ENCODE peak calls at places on chromosomes 11 and 22, in eight cellular contexts. V is BE2C, E is cardiac muscle cell, P is HCT116, D is Panc1, K is right atrium auricular region, U is uterus, C is astrocyte of the spinal cord. Q is an unnamed sample.

GRCh38 chr11:74896311-74896710 is 52.6 kb downstream of the XRRA1 start:
- DNase-seq in V (no peak), E (no peak), P (no peak), D (no peak), K (no peak), U (no peak), C (no peak), Q (no peak)

GRCh38 chr11:128643661-128644060 is 50.2 kb upstream of the FLI1 start:
- DNase-seq in V (no peak), E (no peak), P (no peak), D (no peak), K (no peak), U (no peak), C (no peak), Q (no peak)

GRCh38 chr22:47352920-47353700 is 590.7 kb downstream of the TBC1D22A start:
- DNase-seq in V (no peak), E (no peak), P (no peak), D (no peak), K (peak), U (no peak), C (no peak), Q (no peak)

GRCh38 chr11:133934599-133935550 is 21.9 kb downstream of the IGSF9B start:
- DNase-seq in V (peak), E (peak), P (peak), D (no peak), K (peak), U (no peak), C (no peak), Q (no peak)

GRCh38 chr11:856397-856796 is 13.7 kb downstream of the TSPAN4 start:
- DNase-seq in V (no peak), E (no peak), P (no peak), D (no peak), K (no peak), U (no peak), C (no peak), Q (no peak)

GRCh38 chr11:127003260-127003981 is 2.9 kb upstream of the KIRREL3 start:
- DNase-seq in V (peak), E (no peak), P (no peak), D (no peak), K (no peak), U (no peak), C (peak), Q (no peak)

GRCh38 chr11:58616594-58616993 is 5.9 kb upstream of the CNTF start:
- DNase-seq in V (no peak), E (peak), P (no peak), D (no peak), K (peak), U (peak), C (peak), Q (no peak)

GRCh38 chr11:118287006-118287405 is 17.5 kb upstream of the CD3E start:
- DNase-seq in V (no peak), E (peak), P (no peak), D (no peak), K (no peak), U (no peak), C (peak), Q (no peak)

GRCh38 chr11:70532066-70532440 is 133.7 kb downstream of the CTTN start:
- DNase-seq in V (no peak), E (no peak), P (no peak), D (no peak), K (no peak), U (no peak), C (no peak), Q (no peak)

GRCh38 chr22:32717337-32718240 is 83.9 kb upstream of the TIMP3 start:
- DNase-seq in V (no peak), E (peak), P (no peak), D (no peak), K (no peak), U (no peak), C (no peak), Q (no peak)

DNA sequence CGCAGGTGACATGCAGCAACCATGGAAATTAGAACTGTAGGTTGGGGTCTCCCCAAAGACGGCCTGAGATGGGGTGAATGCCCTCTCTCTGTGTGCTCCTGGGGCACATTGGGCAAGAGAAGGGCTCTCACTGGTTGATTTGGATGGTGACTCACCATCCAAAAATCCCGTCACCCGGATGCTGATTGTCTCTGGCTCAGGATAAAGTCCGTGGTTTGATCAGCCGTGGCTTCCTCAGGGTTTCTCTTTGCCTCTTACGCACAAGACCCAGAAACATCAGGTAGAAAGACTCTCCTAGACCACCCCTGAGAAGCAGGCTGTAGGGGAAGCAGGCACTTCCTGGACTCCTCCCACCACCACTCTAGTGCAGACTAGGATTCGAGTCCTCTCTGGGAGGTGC is 176.1 kb upstream of the NCAM1 start:
- DNase-seq in V (no peak), E (peak), P (no peak), D (no peak), K (peak), U (peak), C (peak), Q (no peak)
- H3K4me3 ChIP-seq in V (peak), E (no peak), P (no peak), D (no peak), K (peak), U (no peak), C (no peak), Q (no peak)

GRCh38 chr11:25961539-25961938 is 370.4 kb upstream of the ANO3 start:
- DNase-seq in V (no peak), E (no peak), P (no peak), D (no peak), K (no peak), U (no peak), C (no peak), Q (no peak)
- TF ChIP-seq CTCF in V (peak), E (no peak), P (no peak), D (peak), K (no peak), U (no peak), C (no peak), Q (no peak)

DNA sequence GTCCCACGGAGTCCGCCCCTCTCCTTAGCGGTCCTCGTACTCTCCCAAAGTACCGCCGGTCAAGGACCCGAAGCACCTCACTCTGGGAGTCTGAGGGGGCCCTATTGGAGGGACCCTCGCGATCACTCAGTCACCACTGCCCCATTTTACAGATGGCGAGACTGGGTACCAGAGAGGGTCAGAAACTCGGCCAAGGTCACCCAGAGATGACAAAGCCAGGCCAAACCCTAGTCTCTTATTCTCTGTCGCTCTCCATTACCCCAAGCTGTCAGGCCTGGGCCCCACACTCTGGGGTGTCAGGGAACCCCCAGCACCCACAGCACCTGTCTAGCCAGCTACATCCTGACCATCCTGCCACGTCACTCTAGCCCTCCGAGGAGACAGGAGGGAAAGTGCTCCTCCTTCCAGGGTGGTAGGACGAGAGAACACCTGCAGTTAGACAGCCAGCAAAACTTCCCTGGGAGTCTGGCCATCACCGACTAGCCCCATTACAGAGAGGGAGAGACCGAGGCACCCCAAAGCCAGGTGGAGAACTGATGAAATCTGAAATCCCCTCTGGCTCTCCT is 1.4 kb upstream of the KCNJ4 start:
- DNase-seq in V (no peak), E (no peak), P (no peak), D (no peak), K (no peak), U (no peak), C (no peak), Q (no peak)
- H3K4me3 ChIP-seq in V (no peak), E (peak), P (no peak), D (no peak), K (peak), U (no peak), C (no peak), Q (no peak)

DNA sequence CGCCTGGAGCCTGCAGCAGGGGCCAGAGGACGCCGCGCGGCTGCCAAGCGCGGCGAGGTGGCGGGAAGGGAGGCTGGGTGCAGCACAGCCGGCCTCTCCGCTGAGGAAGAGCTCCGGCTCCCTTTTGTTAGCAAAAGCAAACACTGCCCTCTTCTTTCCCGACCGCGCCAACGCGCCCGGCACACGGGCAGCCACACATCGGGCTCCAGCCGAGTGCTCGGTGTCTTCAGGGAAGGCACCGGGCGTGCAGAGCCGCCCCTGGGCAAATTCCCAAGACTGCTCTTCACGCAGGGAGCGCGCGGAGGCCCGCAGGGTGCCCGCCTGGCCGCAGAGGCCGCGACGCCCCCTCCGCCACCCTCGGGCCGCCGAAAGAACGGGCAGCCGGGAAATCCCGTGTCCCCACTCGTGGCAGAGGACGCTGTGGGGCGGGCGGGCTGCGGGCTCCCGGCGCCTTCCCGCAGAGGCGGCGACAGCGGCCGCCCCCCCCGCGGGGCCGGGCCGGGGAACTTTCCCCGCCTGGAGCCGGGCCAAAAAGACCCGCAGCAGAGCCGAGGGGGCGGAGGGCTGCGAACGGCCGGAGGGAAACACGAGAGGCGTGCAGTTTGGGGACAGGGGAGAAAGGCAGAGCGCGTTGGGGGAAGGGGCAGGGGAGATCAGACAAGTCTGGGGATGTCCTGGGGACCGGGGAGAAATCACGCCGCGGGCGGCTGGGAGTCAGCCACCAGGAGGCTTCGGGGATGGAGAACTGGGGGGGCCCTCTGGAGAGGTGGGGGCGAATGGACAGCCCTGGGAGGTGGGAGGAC is 931 bp downstream of the CADM1 start:
- DNase-seq in V (peak), E (peak), P (no peak), D (no peak), K (peak), U (peak), C (peak), Q (peak)
- TF ChIP-seq CTCF in V (peak), E (peak), P (no peak), D (peak), K (peak), U (peak), C (peak), Q (peak)

Q was measured in GM12864.